ENCODE peak calls at places on chromosomes 1 and 21, in six cellular contexts. K is mesenchymal stem cell; S is thyroid gland; O is RWPE2; J is CD4-positive, CD25-positive, alpha-beta regulatory T cell; T is mucosa of descending colon. Q is an unnamed sample.

GRCh38 chr1:162944974-162945639 is 84.1 kb upstream of the CCDC190 start:
- DNase-seq in T (no peak), J (no peak), K (no peak), S (no peak), O (no peak), Q (no peak)

GRCh38 chr1:218705391-218705790 is 360.3 kb downstream of the TGFB2 start:
- DNase-seq in J (no peak), K (peak; percentile 41), S (no peak), O (no peak), T (no peak), Q (no peak)

GRCh38 chr1:225378880-225379279 is 49.0 kb downstream of the LBR start:
- DNase-seq in T (no peak), O (no peak), J (no peak), S (peak; percentile 15), K (peak; percentile 85), Q (no peak)

GRCh38 chr1:210232524-210233215 is at the start of gene SERTAD4:
- DNase-seq in J (no peak), S (peak; percentile 78), K (peak; percentile 60), T (peak; percentile 65), O (no peak), Q (peak; percentile 47)

GRCh38 chr1:212186427-212187207 is 98.6 kb upstream of the PPP2R5A start:
- DNase-seq in T (no peak), S (no peak), K (no peak), J (peak; percentile 38), O (no peak), Q (no peak)

GRCh38 chr1:222627232-222627631 is 9.3 kb downstream of the MIA3 start:
- DNase-seq in K (no peak), O (no peak), T (no peak), S (no peak), J (no peak), Q (peak; percentile 75)

GRCh38 chr1:178501705-178502329 is 5.1 kb upstream of the CLEC20A start:
- DNase-seq in J (peak; percentile 11), K (peak; percentile 65), O (no peak), T (peak; percentile 82), S (peak; percentile 68), Q (peak; percentile 63)

GRCh38 chr1:113166473-113166872 is 93.5 kb downstream of the LRIG2 start:
- DNase-seq in O (no peak), K (no peak), J (no peak), S (no peak), T (no peak), Q (no peak)

GRCh38 chr1:21755067-21755466 is 27.9 kb downstream of the USP48 start:
- DNase-seq in O (no peak), S (no peak), T (no peak), K (no peak), J (no peak), Q (no peak)

GRCh38 chr21:28916150-28916893 is 76.4 kb downstream of the LTN1 start:
- DNase-seq in O (no peak), T (no peak), K (no peak), S (no peak), J (no peak), Q (no peak)

GRCh38 chr1:210587547-210587946 is 258.8 kb downstream of the HHAT start:
- DNase-seq in T (no peak), O (no peak), J (no peak), S (peak; percentile 49), K (peak; percentile 46), Q (no peak)

GRCh38 chr1:28582248-28582615 is 9.8 kb upstream of the RAB42 start:
- DNase-seq in O (no peak), S (no peak), T (no peak), K (no peak), J (no peak), Q (no peak)

GRCh38 chr1:32801096-32801713 is 16.0 kb downstream of the YARS1 start:
- DNase-seq in S (no peak), K (peak; percentile 31), O (no peak), T (no peak), J (peak; percentile 33), Q (no peak)

GRCh38 chr1:167107456-167107855 is 13.6 kb downstream of the STYXL2 start:
- DNase-seq in J (no peak), K (peak; percentile 24), O (no peak), S (no peak), T (no peak), Q (no peak)

GRCh38 chr1:113444857-113445256 is 54.5 kb downstream of the MAGI3 start:
- DNase-seq in K (no peak), S (no peak), J (no peak), O (no peak), T (no peak), Q (no peak)

GRCh38 chr21:34579411-34579810 is 35.5 kb downstream of the RCAN1 start:
- DNase-seq in J (no peak), S (no peak), O (no peak), T (no peak), K (peak; percentile 43), Q (no peak)

GRCh38 chr1:200674838-200675587 is 5.3 kb upstream of the DDX59 start:
- DNase-seq in K (no peak), S (no peak), J (no peak), O (no peak), T (no peak), Q (no peak)

GRCh38 chr21:34967509-34968289 is 81.4 kb downstream of the RUNX1 start:
- DNase-seq in T (no peak), S (no peak), K (peak; percentile 86), J (no peak), O (no peak), Q (no peak)

DNA sequence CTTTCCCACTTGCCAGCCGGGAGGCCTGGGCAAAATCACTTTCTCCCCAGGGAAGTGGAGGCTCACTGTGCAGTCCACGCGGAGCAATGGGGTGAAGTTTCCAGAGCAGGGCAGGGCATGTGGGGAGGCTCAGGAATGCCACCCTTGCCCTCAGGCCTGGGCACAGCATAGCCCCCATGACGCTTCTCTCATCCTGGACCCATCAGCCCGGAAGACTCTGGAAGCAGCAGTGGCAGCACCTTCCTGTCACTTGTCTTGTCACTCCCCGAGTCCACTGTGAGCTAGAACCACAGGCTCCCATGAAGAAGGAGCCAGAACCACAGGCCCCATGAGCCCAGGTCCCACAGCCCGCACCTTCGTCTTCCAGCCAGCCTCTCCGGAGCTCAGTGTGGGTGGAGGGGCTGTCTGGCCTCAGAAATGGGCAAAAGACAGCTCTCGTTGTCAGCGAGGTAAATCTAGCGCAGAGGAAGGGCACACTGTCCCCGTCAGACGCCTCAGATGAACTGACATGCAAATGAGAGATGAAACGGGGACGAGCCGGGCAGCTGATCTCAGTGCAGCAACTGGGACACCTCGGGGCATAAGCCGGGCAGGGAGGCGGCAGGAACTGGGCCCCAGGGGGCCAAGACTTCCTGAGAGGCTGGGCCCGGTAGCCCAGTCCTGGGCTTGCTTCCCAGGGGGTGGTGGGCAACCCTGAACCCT is 6.1 kb downstream of the PDE9A start:
- DNase-seq in O (peak; percentile 46), T (no peak), K (no peak), J (no peak), S (no peak), Q (no peak)
- H3K36me3 ChIP-seq in O (no peaks in the 10 kb centered on the region), T (no peaks in the 10 kb centered on the region), K (no peaks in the 10 kb centered on the region), J (no peaks in the 10 kb centered on the region), S (no peaks in the 10 kb centered on the region), Q (no peaks in the 10 kb centered on the region)

GRCh38 chr1:153635872-153636271 is 2.0 kb downstream of the CHTOP start:
- DNase-seq in S (no peak), K (no peak), O (no peak), J (no peak), T (no peak), Q (no peak)
- H3K4me3 ChIP-seq in S (no peak overlapping the region), K (peak overlapping the region; percentile 98), O (no peak overlapping the region), J (peak overlapping the region; percentile 47), T (no peak overlapping the region), Q (peak overlapping the region; percentile 99)

GRCh38 chr1:25610822-25611630 is 5.6 kb upstream of the MAN1C1 start:
- DNase-seq in K (no peak), S (no peak), O (no peak), J (no peak), T (no peak), Q (no peak)

GRCh38 chr1:25607123-25607522 is 9.5 kb upstream of the MAN1C1 start:
- DNase-seq in T (no peak), K (no peak), J (no peak), O (no peak), S (no peak), Q (no peak)

GRCh38 chr1:25609921-25610320 is 6.7 kb upstream of the MAN1C1 start:
- DNase-seq in K (peak; percentile 72), S (no peak), O (no peak), T (no peak), J (no peak), Q (no peak)

GRCh38 chr1:25611843-25612242 is 4.7 kb upstream of the MAN1C1 start:
- DNase-seq in K (no peak), J (no peak), T (no peak), S (no peak), O (no peak), Q (no peak)

DNA sequence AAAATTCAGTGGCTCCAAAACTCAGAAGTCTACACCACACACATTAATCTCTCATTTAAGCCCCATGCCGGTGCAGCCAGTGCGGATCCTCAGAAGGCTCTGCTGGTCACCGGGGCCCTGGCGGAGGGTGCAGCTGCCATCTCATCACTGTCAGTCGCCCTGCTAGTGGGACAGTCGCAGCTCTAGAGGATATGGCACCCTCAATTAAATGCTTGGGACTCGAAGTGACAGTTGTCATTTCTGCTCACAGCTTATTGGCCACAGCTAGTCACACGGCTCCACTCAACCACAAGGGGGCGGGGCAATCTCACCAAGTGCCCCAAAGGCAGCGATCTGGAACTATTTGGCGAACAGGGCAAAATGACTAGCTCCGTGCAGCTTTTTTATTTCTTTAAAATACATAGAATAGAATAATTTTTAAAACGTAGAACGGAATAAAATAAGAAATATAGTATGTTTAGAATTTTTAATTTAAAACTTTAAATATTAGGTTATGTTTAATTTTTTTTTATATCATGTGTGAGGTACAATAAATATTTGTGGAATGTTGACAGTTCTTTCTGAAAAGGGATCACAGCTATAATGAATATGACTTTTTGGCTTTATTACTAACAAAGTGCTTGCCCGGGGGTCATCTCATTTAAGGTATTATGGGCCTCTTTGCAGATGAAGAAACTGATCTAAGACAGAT is 8.0 kb upstream of the MAN1C1 start:
- DNase-seq in J (peak; percentile 83), S (peak; percentile 87), T (peak; percentile 86), O (peak; percentile 78), K (peak; percentile 73), Q (peak; percentile 59)
- H3K9me3 ChIP-seq in J (no peaks in the 10 kb centered on the region), S (no peaks in the 10 kb centered on the region), T (no peaks in the 10 kb centered on the region), O (no peaks in the 10 kb centered on the region), K (no peaks in the 10 kb centered on the region), Q (no peaks in the 10 kb centered on the region)

GRCh38 chr21:37433441-37433840 is 66.9 kb downstream of the DYRK1A start:
- DNase-seq in K (no peak), J (no peak), S (no peak), O (no peak), T (no peak), Q (no peak)

GRCh38 chr21:37435719-37436118 is 69.1 kb downstream of the DYRK1A start:
- DNase-seq in K (no peak), S (no peak), T (no peak), O (no peak), J (no peak), Q (no peak)

GRCh38 chr21:37436180-37436579 is 69.6 kb downstream of the DYRK1A start:
- DNase-seq in T (no peak), O (no peak), K (no peak), S (no peak), J (no peak), Q (no peak)

GRCh38 chr21:37437376-37438080 is 71.0 kb downstream of the DYRK1A start:
- DNase-seq in S (no peak), K (no peak), J (no peak), O (no peak), T (no peak), Q (no peak)

DNA sequence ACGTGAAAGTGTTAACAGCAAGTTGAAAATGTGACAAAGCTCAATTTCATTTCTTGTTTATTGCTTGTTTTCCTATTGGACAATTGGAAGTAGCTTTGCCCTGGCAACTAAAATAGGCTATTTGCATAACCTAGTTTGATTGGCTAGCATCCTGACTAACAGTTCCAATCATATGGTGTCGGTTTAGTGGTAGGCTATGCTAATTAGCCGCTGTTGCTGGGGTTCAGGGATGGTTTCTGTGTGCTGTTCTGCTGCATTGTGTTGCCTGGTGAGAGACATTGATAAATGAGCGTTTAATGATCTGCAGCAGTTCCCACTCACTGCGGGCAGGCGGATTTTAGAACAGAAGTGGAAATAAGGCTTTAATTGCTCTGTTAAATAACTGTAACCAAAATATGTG is 68.5 kb downstream of the DYRK1A start:
- DNase-seq in T (no peak), K (peak; percentile 94), J (peak; percentile 68), O (no peak), S (no peak), Q (no peak)
- H3K36me3 ChIP-seq in T (no peaks in the 10 kb centered on the region), K (peaks cover 13% of the 10 kb centered on the region), J (peaks cover 5% of the 10 kb centered on the region), O (peaks cover 11% of the 10 kb centered on the region), S (no peaks in the 10 kb centered on the region), Q (peaks cover 5% of the 10 kb centered on the region)

Q was measured in MG63.